ENCODE peak calls at places on chromosomes 13 and 19, in four cellular contexts. F, L, J and U are unnamed samples.
A peak's percentile ranks its signal among the peaks of the same experiment; 100 is the strongest.

GRCh38 chr13:50513528-50513863 is 330.0 kb downstream of the DLEU7 start:
- DNase-seq in F (no peak), L (no peak), J (no peak), U (no peak)

GRCh38 chr13:45047394-45048328 is 58.3 kb downstream of the GPALPP1 start:
- DNase-seq in F (peak; percentile 71), L (peak; percentile 24), J (peak; percentile 51), U (peak; percentile 70)

GRCh38 chr19:38799104-38799503 is 10.1 kb downstream of the LGALS7B start:
- DNase-seq in F (no peak), L (no peak), J (no peak), U (no peak)

GRCh38 chr13:43307921-43308433 is 284.6 kb downstream of the DNAJC15 start:
- DNase-seq in F (peak; percentile 37), L (peak; percentile 68), J (peak; percentile 86), U (peak; percentile 4)

GRCh38 chr13:85174291-85174690 is 624.9 kb downstream of the SLITRK6 start:
- DNase-seq in F (no peak), L (no peak), J (no peak), U (no peak)

GRCh38 chr13:49838989-49839388 is 46.5 kb upstream of the KPNA3 start:
- DNase-seq in F (peak; percentile 22), L (no peak), J (peak; percentile 74), U (peak; percentile 38)

GRCh38 chr19:28387507-28387906 is 825.4 kb downstream of the UQCRFS1 start:
- DNase-seq in F (no peak), L (no peak), J (no peak), U (no peak)

GRCh38 chr13:80379245-80379644 is 38.3 kb upstream of the SPRY2 start:
- DNase-seq in F (peak; percentile 49), L (no peak), J (no peak), U (no peak)

GRCh38 chr13:24307211-24308067 is 1.9 kb upstream of the C1QTNF9 start:
- DNase-seq in F (peak; percentile 8), L (no peak), J (peak; percentile 17), U (no peak)

GRCh38 chr19:1015782-1016646 is 4.9 kb downstream of the TMEM259 start:
- DNase-seq in F (no peak), L (no peak), J (no peak), U (no peak)

GRCh38 chr13:45518525-45519235 is 53.9 kb downstream of the COG3 start:
- DNase-seq in F (no peak), L (no peak), J (no peak), U (no peak)

GRCh38 chr13:112692586-112692985 is 2.7 kb downstream of the ATP11A start:
- DNase-seq in F (no peak), L (no peak), J (no peak), U (no peak)

GRCh38 chr13:51643882-51644281 is 59.6 kb downstream of the WDFY2 start:
- DNase-seq in F (peak; percentile 47), L (no peak), J (peak; percentile 63), U (no peak)

GRCh38 chr13:43744630-43745029 is 42.1 kb downstream of the ENOX1 start:
- DNase-seq in F (no peak), L (no peak), J (no peak), U (no peak)

GRCh38 chr13:101520672-101521071 is 68.2 kb downstream of the ITGBL1 start:
- DNase-seq in F (no peak), L (no peak), J (no peak), U (no peak)

GRCh38 chr19:16435238-16435911 is 36.4 kb downstream of the EPS15L1 start:
- DNase-seq in F (no peak), L (no peak), J (no peak), U (peak; percentile 24)

GRCh38 chr13:40984670-40985366 is 34.3 kb downstream of the ELF1 start:
- DNase-seq in F (no peak), L (peak; percentile 67), J (no peak), U (no peak)

GRCh38 chr13:90365130-90365529 is 982.4 kb upstream of the MIR17HG start:
- DNase-seq in F (no peak), L (no peak), J (no peak), U (no peak)

GRCh38 chr13:62357887-62358645 is 942.4 kb upstream of the PCDH20 start:
- DNase-seq in F (peak; percentile 65), L (peak; percentile 12), J (peak; percentile 60), U (no peak)

GRCh38 chr13:50484472-50485113 is 358.9 kb downstream of the DLEU7 start:
- DNase-seq in F (no peak), L (no peak), J (no peak), U (no peak)

GRCh38 chr19:55459950-55460657 is 1.3 kb downstream of the ISOC2 start:
- DNase-seq in F (no peak), L (no peak), J (peak; percentile 62), U (no peak)

GRCh38 chr19:58559275-58560006 is 1.0 kb upstream of the UBE2M start:
- DNase-seq in F (peak; percentile 97), L (peak; percentile 76), J (peak; percentile 92), U (peak; percentile 97)

GRCh38 chr19:14536926-14537692 is 7.7 kb downstream of the TECR start:
- DNase-seq in F (peak; percentile 90), L (no peak), J (no peak), U (peak; percentile 93)

GRCh38 chr19:2144190-2144589 is 7.2 kb downstream of the AP3D1 start:
- DNase-seq in F (no peak), L (no peak), J (no peak), U (no peak)

GRCh38 chr13:23673354-23673753 is 103.1 kb downstream of the TNFRSF19 start:
- DNase-seq in F (no peak), L (no peak), J (no peak), U (no peak)

GRCh38 chr19:6087074-6087506 is 23.2 kb downstream of the RFX2 start:
- DNase-seq in F (no peak), L (peak; percentile 40), J (peak; percentile 75), U (peak; percentile 77)

GRCh38 chr19:51689751-51690358 is 3.3 kb upstream of the SPACA6 start:
- DNase-seq in F (peak; percentile 87), L (no peak), J (no peak), U (peak; percentile 39)

GRCh38 chr13:102693781-102694180 is 1.1 kb downstream of the METTL21C start:
- DNase-seq in F (no peak), L (no peak), J (no peak), U (no peak)

GRCh38 chr13:40080676-40081075 is 425.2 kb downstream of the COG6 start:
- DNase-seq in F (no peak), L (no peak), J (no peak), U (no peak)

GRCh38 chr13:35143123-35143522 is 201.1 kb downstream of the NBEA start:
- DNase-seq in F (no peak), L (no peak), J (no peak), U (no peak)
- TF ChIP-seq POLR2AphosphoS2 in F (no peak), L (no peak), J (no peak), U (no peak)

GRCh38 chr13:26628706-26629105 is 71.2 kb downstream of the WASF3 start:
- DNase-seq in F (peak; percentile 14), L (no peak), J (peak; percentile 28), U (peak; percentile 9)
- TF ChIP-seq POLR2AphosphoS2 in F (no peak), L (no peak), J (no peak), U (no peak)

GRCh38 chr19:35643255-35644205 is 2.0 kb downstream of the ETV2 start:
- DNase-seq in F (peak; percentile 94), L (peak; percentile 59), J (peak; percentile 77), U (peak; percentile 85)
- TF ChIP-seq POLR2AphosphoS2 in F (no peak), L (peak; percentile 70), J (no peak), U (peak; percentile 52)

DNA sequence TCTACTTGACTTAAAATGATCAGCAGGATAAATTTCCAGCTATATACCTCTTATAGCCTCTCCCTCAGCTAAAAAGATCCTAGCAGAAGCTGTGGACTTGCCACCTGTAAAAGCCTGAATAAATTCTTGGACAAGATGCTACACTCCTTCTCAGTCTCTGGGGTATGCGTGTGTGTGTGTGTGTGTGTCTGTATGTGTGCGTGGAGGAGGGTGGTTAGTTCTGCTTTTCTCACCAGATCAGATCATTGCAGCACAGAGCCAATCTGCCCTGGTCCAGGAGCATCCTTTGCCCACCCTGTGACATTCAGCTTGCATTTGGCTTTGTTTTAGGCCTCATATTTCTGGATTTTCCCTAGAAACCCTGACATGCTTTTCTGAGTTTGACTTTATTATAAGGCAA is 438.3 kb downstream of the RFC3 start:
- DNase-seq in F (no peak), L (no peak), J (no peak), U (no peak)
- TF ChIP-seq POLR2AphosphoS2 in F (no peak), L (no peak), J (no peak), U (no peak)

DNA sequence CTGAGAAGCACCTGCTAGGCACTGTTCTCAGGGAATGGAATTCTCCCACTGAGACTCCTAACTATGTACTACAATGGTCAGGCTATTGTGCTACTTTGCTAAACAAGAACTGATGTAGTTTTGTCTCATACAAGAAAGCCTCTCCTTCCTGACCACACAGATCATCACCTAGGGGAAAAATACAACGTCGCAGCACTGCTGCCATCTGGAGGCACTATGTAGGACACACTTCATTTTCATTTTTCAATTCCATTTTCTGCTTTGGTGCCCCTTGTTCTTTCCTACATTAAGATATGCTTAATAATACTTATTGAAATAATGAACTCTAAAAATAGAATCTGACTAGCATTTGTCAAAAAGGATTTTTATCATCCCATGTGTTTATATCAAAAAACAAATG is 21.1 kb downstream of the PROSER1 start:
- DNase-seq in F (peak; percentile 29), L (no peak), J (peak; percentile 12), U (peak; percentile 36)
- TF ChIP-seq POLR2AphosphoS2 in F (no peak), L (no peak), J (no peak), U (no peak)

GRCh38 chr13:94822356-94822755 is 110.0 kb upstream of the SOX21 start:
- DNase-seq in F (no peak), L (no peak), J (no peak), U (no peak)
- TF ChIP-seq POLR2AphosphoS2 in F (no peak), L (no peak), J (no peak), U (no peak)